ENCODE peak calls at places on chromosome 10, in seven cellular contexts. One of them, this sample, is unnamed.
A peak's percentile ranks its signal among the peaks of the same experiment; 100 is the strongest.

GRCh38 chr10:86261933-86262665 is 104.5 kb downstream of the GRID1 start:
- DNase-seq in GM23338: peak; percentile 78
- DNase-seq in HCT116: no peak
- DNase-seq in HL-60: peak; percentile 43
- DNase-seq in HepG2: peak; percentile 5
- DNase-seq in Panc1: peak; percentile 7
- DNase-seq in breast epithelium: peak; percentile 16
- DNase-seq in this sample: peak; percentile 12

GRCh38 chr10:78339251-78339650 is 305.6 kb downstream of the RPS24 start:
- DNase-seq in HL-60: no peak
- DNase-seq in HepG2: no peak
- DNase-seq in GM23338: no peak
- DNase-seq in breast epithelium: peak; percentile 12
- DNase-seq in HCT116: no peak
- DNase-seq in Panc1: no peak
- DNase-seq in this sample: peak; percentile 1

GRCh38 chr10:92153-92552 is 43.1 kb upstream of the TUBB8 start:
- DNase-seq in HCT116: no peak
- DNase-seq in breast epithelium: no peak
- DNase-seq in GM23338: no peak
- DNase-seq in Panc1: no peak
- DNase-seq in HepG2: no peak
- DNase-seq in HL-60: no peak
- DNase-seq in this sample: no peak

GRCh38 chr10:132309466-132309865 is 1.7 kb upstream of the STK32C start:
- DNase-seq in breast epithelium: no peak
- DNase-seq in GM23338: no peak
- DNase-seq in Panc1: no peak
- DNase-seq in HepG2: no peak
- DNase-seq in HL-60: no peak
- DNase-seq in HCT116: no peak
- DNase-seq in this sample: no peak

GRCh38 chr10:19843487-19843886 is 27.3 kb downstream of the PLXDC2 start:
- DNase-seq in HCT116: no peak
- DNase-seq in breast epithelium: no peak
- DNase-seq in Panc1: no peak
- DNase-seq in HepG2: no peak
- DNase-seq in HL-60: no peak
- DNase-seq in GM23338: no peak
- DNase-seq in this sample: no peak

GRCh38 chr10:110820321-110820814 is 51.4 kb upstream of the PDCD4 start:
- DNase-seq in breast epithelium: peak; percentile 63
- DNase-seq in GM23338: no peak
- DNase-seq in HCT116: no peak
- DNase-seq in HepG2: no peak
- DNase-seq in HL-60: no peak
- DNase-seq in Panc1: no peak
- DNase-seq in this sample: peak; percentile 79

GRCh38 chr10:132044803-132045202 is 20.9 kb upstream of the JAKMIP3 start:
- DNase-seq in HCT116: no peak
- DNase-seq in GM23338: no peak
- DNase-seq in breast epithelium: no peak
- DNase-seq in HL-60: no peak
- DNase-seq in Panc1: no peak
- DNase-seq in HepG2: no peak
- DNase-seq in this sample: no peak

GRCh38 chr10:110868981-110869380 is 2.7 kb upstream of the PDCD4 start:
- DNase-seq in HL-60: no peak
- DNase-seq in Panc1: no peak
- DNase-seq in HCT116: no peak
- DNase-seq in HepG2: no peak
- DNase-seq in GM23338: no peak
- DNase-seq in breast epithelium: no peak
- DNase-seq in this sample: no peak

GRCh38 chr10:82778908-82779307 is 903.9 kb downstream of the NRG3 start:
- DNase-seq in HL-60: no peak
- DNase-seq in HepG2: no peak
- DNase-seq in GM23338: no peak
- DNase-seq in HCT116: no peak
- DNase-seq in Panc1: no peak
- DNase-seq in breast epithelium: no peak
- DNase-seq in this sample: no peak

GRCh38 chr10:43036581-43037428 is 40.1 kb upstream of the RET start:
- DNase-seq in breast epithelium: no peak
- DNase-seq in HL-60: no peak
- DNase-seq in GM23338: no peak
- DNase-seq in HCT116: no peak
- DNase-seq in HepG2: no peak
- DNase-seq in Panc1: no peak
- DNase-seq in this sample: no peak

GRCh38 chr10:11164806-11165590 is 147.3 kb downstream of the CELF2 start:
- DNase-seq in HCT116: no peak
- DNase-seq in Panc1: no peak
- DNase-seq in GM23338: peak; percentile 58
- DNase-seq in HL-60: peak; percentile 52
- DNase-seq in breast epithelium: no peak
- DNase-seq in HepG2: no peak
- DNase-seq in this sample: peak; percentile 34

GRCh38 chr10:89653410-89653828 is 8.4 kb upstream of the PANK1 start:
- DNase-seq in HepG2: peak; percentile 74
- DNase-seq in HL-60: no peak
- DNase-seq in Panc1: no peak
- DNase-seq in HCT116: no peak
- DNase-seq in GM23338: no peak
- DNase-seq in breast epithelium: no peak
- DNase-seq in this sample: no peak

GRCh38 chr10:103858360-103858759 is 3.0 kb upstream of the SH3PXD2A start:
- DNase-seq in breast epithelium: no peak
- DNase-seq in HepG2: no peak
- DNase-seq in Panc1: no peak
- DNase-seq in GM23338: no peak
- DNase-seq in HCT116: no peak
- DNase-seq in HL-60: no peak
- DNase-seq in this sample: no peak

GRCh38 chr10:5594271-5595036 is 69.7 kb downstream of the CALML3 start:
- DNase-seq in GM23338: no peak
- DNase-seq in breast epithelium: no peak
- DNase-seq in HL-60: no peak
- DNase-seq in HCT116: no peak
- DNase-seq in HepG2: no peak
- DNase-seq in Panc1: no peak
- DNase-seq in this sample: no peak

GRCh38 chr10:87544750-87545149 is 40.1 kb downstream of the MINPP1 start:
- DNase-seq in HL-60: no peak
- DNase-seq in GM23338: no peak
- DNase-seq in breast epithelium: no peak
- DNase-seq in HCT116: no peak
- DNase-seq in HepG2: no peak
- DNase-seq in Panc1: no peak
- DNase-seq in this sample: no peak

GRCh38 chr10:35204650-35205319 is 78.1 kb downstream of the CREM start:
- DNase-seq in GM23338: no peak
- DNase-seq in HCT116: no peak
- DNase-seq in breast epithelium: no peak
- DNase-seq in HepG2: no peak
- DNase-seq in HL-60: no peak
- DNase-seq in Panc1: no peak
- DNase-seq in this sample: no peak

GRCh38 chr10:29078919-29079318 is 210.0 kb upstream of the LYZL1 start:
- DNase-seq in HCT116: no peak
- DNase-seq in HL-60: no peak
- DNase-seq in HepG2: no peak
- DNase-seq in GM23338: peak; percentile 30
- DNase-seq in breast epithelium: no peak
- DNase-seq in Panc1: no peak
- DNase-seq in this sample: no peak

GRCh38 chr10:26486985-26487850 is 49.1 kb downstream of the APBB1IP start:
- DNase-seq in Panc1: no peak
- DNase-seq in HL-60: no peak
- DNase-seq in HepG2: peak; percentile 3
- DNase-seq in breast epithelium: no peak
- DNase-seq in GM23338: no peak
- DNase-seq in HCT116: peak; percentile 55
- DNase-seq in this sample: no peak

DNA sequence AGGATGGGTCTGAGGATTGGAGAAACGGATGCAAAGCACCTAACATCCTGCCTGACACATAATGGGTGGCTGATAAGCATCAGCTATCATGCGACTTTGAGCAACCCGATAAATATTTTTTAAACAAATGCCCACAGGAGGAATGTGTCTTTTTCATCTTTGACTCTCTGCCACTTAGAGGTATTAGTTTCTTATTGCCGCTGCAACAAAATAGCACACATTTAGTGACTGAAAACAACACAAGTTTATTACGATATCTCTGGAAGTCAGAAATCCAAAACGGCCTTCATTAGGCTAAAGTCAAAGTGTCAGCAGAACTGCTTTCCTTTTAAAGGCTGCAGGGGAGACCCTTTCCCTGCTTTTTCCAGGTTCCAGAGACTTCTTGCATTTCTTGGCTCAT is 93.3 kb upstream of the ARHGAP21 start:
- DNase-seq in breast epithelium: no peak
- DNase-seq in HCT116: no peak
- DNase-seq in HL-60: no peak
- DNase-seq in Panc1: no peak
- DNase-seq in GM23338: no peak
- DNase-seq in HepG2: no peak
- DNase-seq in this sample: no peak
- TF ChIP-seq CTCF in breast epithelium: no peak
- TF ChIP-seq CTCF in HCT116: no peak
- TF ChIP-seq CTCF in HL-60: no peak
- TF ChIP-seq CTCF in Panc1: no peak
- TF ChIP-seq CTCF in GM23338: no peak
- TF ChIP-seq CTCF in HepG2: no peak
- TF ChIP-seq CTCF in this sample: no peak

GRCh38 chr10:119409906-119410305 is 132.6 kb downstream of the RGS10 start:
- DNase-seq in GM23338: no peak
- DNase-seq in breast epithelium: no peak
- DNase-seq in Panc1: no peak
- DNase-seq in HepG2: peak; percentile 75
- DNase-seq in HL-60: no peak
- DNase-seq in HCT116: no peak
- DNase-seq in this sample: no peak

GRCh38 chr10:119410361-119411116 is 132.0 kb downstream of the RGS10 start:
- DNase-seq in breast epithelium: no peak
- DNase-seq in Panc1: no peak
- DNase-seq in HL-60: no peak
- DNase-seq in GM23338: no peak
- DNase-seq in HCT116: no peak
- DNase-seq in HepG2: no peak
- DNase-seq in this sample: no peak

GRCh38 chr10:119408072-119408471 is 134.4 kb downstream of the RGS10 start:
- DNase-seq in GM23338: no peak
- DNase-seq in Panc1: no peak
- DNase-seq in HL-60: no peak
- DNase-seq in breast epithelium: no peak
- DNase-seq in HepG2: peak; percentile 64
- DNase-seq in HCT116: no peak
- DNase-seq in this sample: no peak

GRCh38 chr10:119409385-119409784 is 133.1 kb downstream of the RGS10 start:
- DNase-seq in HepG2: no peak
- DNase-seq in GM23338: no peak
- DNase-seq in Panc1: no peak
- DNase-seq in HCT116: no peak
- DNase-seq in breast epithelium: no peak
- DNase-seq in HL-60: no peak
- DNase-seq in this sample: no peak

GRCh38 chr10:119408969-119409371 is 133.5 kb downstream of the RGS10 start:
- DNase-seq in Panc1: no peak
- DNase-seq in GM23338: no peak
- DNase-seq in breast epithelium: no peak
- DNase-seq in HL-60: no peak
- DNase-seq in HCT116: no peak
- DNase-seq in HepG2: peak; percentile 44
- DNase-seq in this sample: no peak
- TF ChIP-seq POLR2AphosphoS5 in Panc1: no peak
- TF ChIP-seq POLR2AphosphoS5 in GM23338: no peak
- TF ChIP-seq POLR2AphosphoS5 in breast epithelium: no peak
- TF ChIP-seq POLR2AphosphoS5 in HL-60: no peak
- TF ChIP-seq POLR2AphosphoS5 in HCT116: no peak
- TF ChIP-seq POLR2AphosphoS5 in HepG2: no peak
- TF ChIP-seq POLR2AphosphoS5 in this sample: no peak

DNA sequence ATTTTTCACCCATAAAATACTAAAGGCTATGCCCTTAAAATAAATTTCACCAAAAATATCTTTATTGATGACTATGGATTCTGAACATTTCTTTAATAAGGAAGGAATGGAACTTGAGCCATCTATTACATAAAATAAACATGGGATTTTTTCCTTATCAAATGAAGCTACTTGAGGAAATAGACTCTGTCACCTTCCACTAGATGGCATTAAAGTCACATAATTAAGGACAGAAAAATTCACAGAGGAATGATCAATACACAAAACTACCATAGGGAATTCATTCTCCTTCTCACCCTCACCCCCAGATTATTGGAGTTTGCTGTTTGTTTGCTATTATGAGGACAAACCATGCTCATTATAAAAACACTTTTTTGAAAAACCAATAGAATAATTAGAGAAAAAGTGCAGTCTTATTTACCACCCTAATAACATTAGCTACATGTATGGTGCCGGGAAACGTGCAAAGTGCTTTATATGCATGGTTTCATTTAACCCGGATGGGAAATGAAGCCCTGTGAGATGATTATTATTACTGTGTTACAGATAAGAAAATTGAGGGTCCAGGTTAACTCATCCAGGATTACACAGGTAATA is 21.1 kb upstream of the FOXI2 start:
- DNase-seq in GM23338: peak; percentile 67
- DNase-seq in Panc1: peak; percentile 2
- DNase-seq in HCT116: peak; percentile 46
- DNase-seq in breast epithelium: no peak
- DNase-seq in HL-60: no peak
- DNase-seq in HepG2: peak; percentile 39
- DNase-seq in this sample: no peak
- TF ChIP-seq CTCF in GM23338: peak; percentile 56
- TF ChIP-seq CTCF in Panc1: peak; percentile 56
- TF ChIP-seq CTCF in HCT116: peak; percentile 73
- TF ChIP-seq CTCF in breast epithelium: no peak
- TF ChIP-seq CTCF in HL-60: no peak
- TF ChIP-seq CTCF in HepG2: peak; percentile 48
- TF ChIP-seq CTCF in this sample: peak; percentile 48

GRCh38 chr10:106716375-106716774 is 448.1 kb downstream of the SORCS1 start:
- DNase-seq in HL-60: no peak
- DNase-seq in HCT116: no peak
- DNase-seq in Panc1: no peak
- DNase-seq in GM23338: no peak
- DNase-seq in HepG2: no peak
- DNase-seq in breast epithelium: no peak
- DNase-seq in this sample: no peak

GRCh38 chr10:106713846-106714245 is 450.7 kb downstream of the SORCS1 start:
- DNase-seq in breast epithelium: no peak
- DNase-seq in GM23338: no peak
- DNase-seq in HepG2: no peak
- DNase-seq in HCT116: no peak
- DNase-seq in HL-60: no peak
- DNase-seq in Panc1: no peak
- DNase-seq in this sample: no peak

GRCh38 chr10:106712988-106713387 is 451.5 kb downstream of the SORCS1 start:
- DNase-seq in GM23338: no peak
- DNase-seq in breast epithelium: no peak
- DNase-seq in Panc1: no peak
- DNase-seq in HepG2: no peak
- DNase-seq in HL-60: no peak
- DNase-seq in HCT116: no peak
- DNase-seq in this sample: no peak

GRCh38 chr10:106711313-106711906 is 453.1 kb downstream of the SORCS1 start:
- DNase-seq in GM23338: peak; percentile 82
- DNase-seq in HL-60: peak; percentile 27
- DNase-seq in Panc1: peak; percentile 17
- DNase-seq in HepG2: peak; percentile 23
- DNase-seq in breast epithelium: no peak
- DNase-seq in HCT116: peak; percentile 6
- DNase-seq in this sample: no peak

GRCh38 chr10:106714734-106715368 is 449.7 kb downstream of the SORCS1 start:
- DNase-seq in breast epithelium: no peak
- DNase-seq in Panc1: no peak
- DNase-seq in HCT116: no peak
- DNase-seq in HepG2: no peak
- DNase-seq in HL-60: no peak
- DNase-seq in GM23338: no peak
- DNase-seq in this sample: no peak
- TF ChIP-seq POLR2AphosphoS5 in breast epithelium: no peak
- TF ChIP-seq POLR2AphosphoS5 in Panc1: no peak
- TF ChIP-seq POLR2AphosphoS5 in HCT116: no peak
- TF ChIP-seq POLR2AphosphoS5 in HepG2: no peak
- TF ChIP-seq POLR2AphosphoS5 in HL-60: no peak
- TF ChIP-seq POLR2AphosphoS5 in GM23338: no peak
- TF ChIP-seq POLR2AphosphoS5 in this sample: no peak